ENCODE peak calls at places on chromosomes 13 and 19, in four cellular contexts. P, D, X and C are unnamed samples. For H3K36me3 and H3K4me1, the result is how much of the 10 kb centered on the place peaks cover.

GRCh38 chr19:21604351-21604926 is 99.0 kb downstream of the ZNF429 start:
- DNase-seq in P (no peak), D (no peak), X (no peak), C (no peak)

GRCh38 chr19:3580156-3580955 is 4.9 kb upstream of the GIPC3 start:
- DNase-seq in P (no peak), D (peak), X (no peak), C (no peak)

GRCh38 chr13:89457977-89458376 is 1786.8 kb downstream of the SLITRK5 start:
- DNase-seq in P (no peak), D (peak), X (no peak), C (no peak)

GRCh38 chr13:111554539-111555267 is 234.3 kb downstream of the TEX29 start:
- DNase-seq in P (no peak), D (no peak), X (no peak), C (no peak)

GRCh38 chr13:98521461-98521860 is 55.4 kb downstream of the STK24 start:
- DNase-seq in P (no peak), D (no peak), X (no peak), C (no peak)

GRCh38 chr13:50197705-50198104 is 182.5 kb downstream of the KCNRG start:
- DNase-seq in P (no peak), D (no peak), X (no peak), C (no peak)

GRCh38 chr13:113948034-113948742 is 25.7 kb downstream of the C13orf46 start:
- DNase-seq in P (no peak), D (no peak), X (no peak), C (no peak)

GRCh38 chr13:32902898-32903297 is 113.3 kb upstream of the KL start:
- DNase-seq in P (no peak), D (no peak), X (peak), C (no peak)

GRCh38 chr13:77338329-77338728 is 11.4 kb upstream of the MYCBP2 start:
- DNase-seq in P (no peak), D (no peak), X (no peak), C (no peak)

GRCh38 chr19:51796195-51796679 is 1.3 kb downstream of the FPR3 start:
- DNase-seq in P (no peak), D (no peak), X (no peak), C (no peak)

GRCh38 chr13:77494226-77494625 is 41.3 kb upstream of the SCEL start:
- DNase-seq in P (no peak), D (no peak), X (no peak), C (no peak)

GRCh38 chr19:10701955-10702307 is 692 bp downstream of the QTRT1 start:
- DNase-seq in P (no peak), D (no peak), X (no peak), C (peak)

GRCh38 chr13:24005711-24006281 is 108.5 kb upstream of the C1QTNF9B start:
- DNase-seq in P (peak), D (no peak), X (no peak), C (no peak)

GRCh38 chr19:38543807-38544568 is 73.8 kb downstream of the MAP4K1 start:
- DNase-seq in P (peak), D (peak), X (peak), C (peak)

GRCh38 chr13:24381539-24382265 is 72.3 kb downstream of the C1QTNF9 start:
- DNase-seq in P (no peak), D (no peak), X (no peak), C (no peak)

GRCh38 chr19:10118960-10119359 is 739 bp downstream of the EIF3G start:
- DNase-seq in P (no peak), D (no peak), X (no peak), C (no peak)

GRCh38 chr13:95643814-95644598 is 500 bp downstream of the DZIP1 start:
- DNase-seq in P (no peak), D (peak), X (peak), C (peak)

GRCh38 chr19:49057636-49058234 is at the start of gene CGB7:
- DNase-seq in P (no peak), D (peak), X (peak), C (peak)

GRCh38 chr13:99756281-99756680 is 215.3 kb downstream of the ZIC5 start:
- DNase-seq in P (no peak), D (no peak), X (no peak), C (no peak)

GRCh38 chr13:99356216-99357089 is 49.3 kb upstream of the GPR183 start:
- DNase-seq in P (peak), D (peak), X (peak), C (no peak)

GRCh38 chr19:7699422-7700127 is 2.4 kb downstream of the FCER2 start:
- DNase-seq in P (peak), D (no peak), X (no peak), C (no peak)

GRCh38 chr19:7699003-7699402 is 2.9 kb downstream of the FCER2 start:
- DNase-seq in P (no peak), D (no peak), X (no peak), C (no peak)

GRCh38 chr19:7700128-7700470 is 1.8 kb downstream of the FCER2 start:
- DNase-seq in P (no peak), D (no peak), X (no peak), C (no peak)

GRCh38 chr19:7697721-7698287 is 4.1 kb downstream of the FCER2 start:
- DNase-seq in P (no peak), D (no peak), X (no peak), C (no peak)

DNA sequence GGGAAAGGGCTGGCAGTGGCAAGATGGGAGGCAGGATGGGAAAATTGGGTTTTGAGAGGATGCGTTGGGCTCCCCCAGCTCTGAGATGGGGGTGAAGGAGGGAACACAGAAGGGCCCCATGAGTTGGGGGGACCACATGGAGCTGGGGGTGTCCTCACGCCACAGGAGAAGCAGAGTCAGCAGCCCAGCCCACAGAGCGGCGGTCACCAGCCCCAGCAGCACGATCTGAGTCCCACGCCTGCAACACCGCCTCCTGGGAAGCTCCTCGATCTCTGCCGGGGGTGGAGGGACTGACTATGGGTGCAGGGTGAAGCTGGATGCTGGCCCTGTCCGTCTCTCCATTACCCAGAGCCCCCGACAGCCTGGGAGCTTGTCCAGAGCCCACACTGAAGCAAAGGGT is 3.3 kb downstream of the FCER2 start:
- DNase-seq in P (no peak), D (no peak), X (no peak), C (no peak)
- H3K4me3 ChIP-seq in P (peak), D (no peak), X (no peak), C (no peak)

GRCh38 chr19:17209126-17210036 is 5.8 kb upstream of the USE1 start:
- DNase-seq in P (no peak), D (peak), X (no peak), C (peak)
- H3K36me3 ChIP-seq in P (under half), D (half or more), X (under half), C (under half)

GRCh38 chr19:40601061-40601973 is at the start of gene LTBP4:
- DNase-seq in P (no peak), D (no peak), X (peak), C (peak)
- H3K4me1 ChIP-seq in P (under half), D (half or more), X (half or more), C (half or more)

GRCh38 chr13:45416521-45417125 is 1.6 kb downstream of the SLC25A30 start:
- DNase-seq in P (no peak), D (peak), X (no peak), C (no peak)
- H3K4me3 ChIP-seq in P (peak), D (peak), X (peak), C (peak)